ENCODE peak calls at places on chromosome 18, in seven cellular contexts. A, R, Z, O, Y, J and E are unnamed samples.

GRCh38 chr18:59885579-59886163 is 14.1 kb upstream of the PMAIP1 start:
- DNase-seq in A (peak; percentile 68), R (no peak), Y (no peak), J (no peak), Z (no peak), O (no peak), E (peak; percentile 29)

GRCh38 chr18:66328280-66328947 is 275.5 kb downstream of the CDH19 start:
- DNase-seq in A (no peak), J (no peak), Z (no peak), R (no peak), O (no peak), Y (no peak), E (no peak)

GRCh38 chr18:21449367-21450250 is 150.9 kb downstream of the ESCO1 start:
- DNase-seq in Z (no peak), O (no peak), J (no peak), Y (no peak), R (no peak), A (no peak), E (no peak)

GRCh38 chr18:67509711-67510110 is 6.8 kb downstream of the DSEL start:
- DNase-seq in Z (no peak), R (no peak), J (no peak), Y (no peak), A (no peak), O (no peak), E (no peak)

GRCh38 chr18:43471873-43472272 is 194.6 kb upstream of the SYT4 start:
- DNase-seq in J (no peak), R (no peak), Z (no peak), Y (no peak), A (no peak), O (no peak), E (no peak)

GRCh38 chr18:54878662-54879058 is 50.4 kb downstream of the RAB27B start:
- DNase-seq in R (no peak), O (no peak), Z (no peak), Y (no peak), J (no peak), A (no peak), E (no peak)

GRCh38 chr18:79576686-79577351 is 102.8 kb upstream of the CTDP1 start:
- DNase-seq in R (no peak), A (no peak), Y (no peak), Z (no peak), J (peak; percentile 74), O (peak; percentile 10), E (no peak)

GRCh38 chr18:1252936-1253335 is 348.3 kb downstream of the ADCYAP1 start:
- DNase-seq in J (no peak), Z (no peak), O (no peak), Y (no peak), R (no peak), A (no peak), E (no peak)

GRCh38 chr18:37712776-37713175 is 147.2 kb upstream of the CELF4 start:
- DNase-seq in R (no peak), O (no peak), Y (no peak), Z (no peak), A (no peak), J (no peak), E (no peak)

GRCh38 chr18:28005164-28005563 is 171.8 kb downstream of the CDH2 start:
- DNase-seq in J (no peak), R (no peak), A (no peak), Y (peak; percentile 11), Z (no peak), O (no peak), E (no peak)

GRCh38 chr18:74229005-74229404 is 62.8 kb downstream of the CYB5A start:
- DNase-seq in O (no peak), J (no peak), A (no peak), Y (no peak), R (no peak), Z (no peak), E (no peak)

GRCh38 chr18:79598885-79599175 is 80.8 kb upstream of the CTDP1 start:
- DNase-seq in A (no peak), Z (no peak), O (no peak), Y (no peak), J (no peak), R (no peak), E (no peak)